ENCODE peak calls at places on chromosome 17, in six cellular contexts. Z, U, S, D, C and V are unnamed samples.

GRCh38 chr17:31674305-31674704 is 184.7 kb downstream of the COPRS start:
- DNase-seq in D (no peak), C (no peak), U (no peak), S (no peak), Z (no peak), V (no peak)

GRCh38 chr17:5380491-5381135 is 38.8 kb downstream of the NUP88 start:
- DNase-seq in Z (no peak), C (no peak), U (no peak), D (no peak), S (no peak), V (no peak)

GRCh38 chr17:38674013-38674748 is 576 bp downstream of the EPOP start:
- DNase-seq in Z (peak), U (no peak), S (no peak), D (peak), C (peak), V (peak)

GRCh38 chr17:67836205-67836987 is 11.1 kb downstream of the BPTF start:
- DNase-seq in S (no peak), D (no peak), C (no peak), Z (no peak), U (no peak), V (no peak)

GRCh38 chr17:41812176-41813038 is at the start of gene FKBP10:
- DNase-seq in C (peak), D (peak), Z (peak), U (peak), S (peak), V (peak)

GRCh38 chr17:9434502-9435113 is 141.0 kb downstream of the STX8 start:
- DNase-seq in C (no peak), Z (peak), S (no peak), U (no peak), D (no peak), V (no peak)

GRCh38 chr17:14297161-14297851 is 3.6 kb upstream of the HS3ST3B1 start:
- DNase-seq in Z (peak), D (no peak), S (no peak), C (peak), U (no peak), V (peak)

GRCh38 chr17:15261063-15261817 is 3.9 kb downstream of the PMP22 start:
- DNase-seq in S (peak), Z (peak), C (peak), D (peak), U (peak), V (peak)

GRCh38 chr17:33192961-33193911 is 99.9 kb downstream of the ASIC2 start:
- DNase-seq in U (no peak), D (no peak), S (no peak), C (no peak), Z (no peak), V (no peak)

GRCh38 chr17:57481901-57482300 is 225.6 kb downstream of the MSI2 start:
- DNase-seq in Z (no peak), U (no peak), D (no peak), C (no peak), S (no peak), V (no peak)

GRCh38 chr17:47223007-47223406 is 13.9 kb downstream of the MYL4 start:
- DNase-seq in D (no peak), Z (no peak), C (no peak), U (no peak), S (no peak), V (no peak)

GRCh38 chr17:82593590-82594087 is 54.6 kb downstream of the WDR45B start:
- DNase-seq in S (no peak), U (no peak), D (peak), C (no peak), Z (no peak), V (peak)

GRCh38 chr17:67138392-67138791 is 94.0 kb downstream of the CACNG1 start:
- DNase-seq in U (no peak), S (no peak), D (no peak), C (no peak), Z (no peak), V (no peak)

GRCh38 chr17:42325026-42325425 is 36.7 kb downstream of the STAT5A start:
- DNase-seq in Z (no peak), D (no peak), C (peak), U (no peak), S (peak), V (no peak)

GRCh38 chr17:32103476-32104113 is 38.7 kb upstream of the RHOT1 start:
- DNase-seq in Z (peak), U (no peak), S (no peak), C (no peak), D (no peak), V (no peak)

GRCh38 chr17:73911726-73912359 is 267.6 kb upstream of the SDK2 start:
- DNase-seq in U (no peak), S (no peak), C (no peak), D (no peak), Z (no peak), V (no peak)

GRCh38 chr17:19534562-19535149 is 1.0 kb downstream of the SLC47A1 start:
- DNase-seq in S (no peak), U (no peak), Z (no peak), C (no peak), D (no peak), V (no peak)

GRCh38 chr17:42608692-42609181 is 437 bp downstream of the RETREG3 start:
- DNase-seq in C (no peak), Z (no peak), U (no peak), D (no peak), S (no peak), V (no peak)

GRCh38 chr17:44540246-44541084 is 16.8 kb upstream of the FZD2 start:
- DNase-seq in D (no peak), S (no peak), C (no peak), U (no peak), Z (no peak), V (no peak)

GRCh38 chr17:40699880-40700279 is 3.7 kb downstream of the KRT24 start:
- DNase-seq in C (no peak), Z (no peak), S (no peak), U (peak), D (no peak), V (no peak)

GRCh38 chr17:68570531-68570930 is 30.6 kb downstream of the FAM20A start:
- DNase-seq in D (no peak), Z (no peak), U (no peak), S (no peak), C (no peak), V (no peak)

GRCh38 chr17:40437095-40437732 is 6.0 kb upstream of the IGFBP4 start:
- DNase-seq in S (peak), U (no peak), Z (no peak), C (no peak), D (no peak), V (no peak)

GRCh38 chr17:16215965-16216316 is 607 bp upstream of the NCOR1 start:
- DNase-seq in D (peak), C (no peak), Z (no peak), U (peak), S (no peak), V (no peak)

GRCh38 chr17:19706791-19707727 is 9.3 kb downstream of the SLC47A2 start:
- DNase-seq in C (no peak), U (no peak), S (no peak), D (no peak), Z (no peak), V (no peak)

GRCh38 chr17:69150333-69150732 is 8.6 kb upstream of the ABCA6 start:
- DNase-seq in C (no peak), D (no peak), U (no peak), Z (no peak), S (no peak), V (no peak)

GRCh38 chr17:77140878-77141767 is at the start of gene SEC14L1:
- DNase-seq in D (peak), C (no peak), U (no peak), Z (peak), S (peak), V (no peak)

DNA sequence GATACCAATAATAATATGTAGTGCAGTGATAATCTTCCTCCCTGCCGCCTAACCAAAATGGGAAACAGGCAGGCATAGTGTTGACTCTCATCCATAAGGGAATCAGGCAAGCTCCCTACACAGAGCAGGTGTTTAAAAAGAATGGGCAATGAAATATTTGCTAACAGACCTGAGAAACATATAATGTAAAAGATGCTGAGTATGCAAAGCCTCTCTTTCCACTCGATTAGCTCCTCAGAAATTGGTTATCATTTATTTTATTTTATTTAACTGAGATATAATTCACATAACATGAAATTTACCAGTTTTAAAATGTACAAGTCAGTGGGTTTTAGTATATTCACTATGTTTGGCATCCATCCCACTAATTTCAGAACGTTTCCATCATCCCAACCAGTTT is 317.7 kb upstream of the TBX2 start:
- DNase-seq in Z (no peak), U (no peak), S (no peak), C (no peak), D (no peak), V (no peak)
- TF ChIP-seq POLR2A in Z (no peak), U (no peak), S (no peak), C (no peak), D (no peak), V (no peak)

DNA sequence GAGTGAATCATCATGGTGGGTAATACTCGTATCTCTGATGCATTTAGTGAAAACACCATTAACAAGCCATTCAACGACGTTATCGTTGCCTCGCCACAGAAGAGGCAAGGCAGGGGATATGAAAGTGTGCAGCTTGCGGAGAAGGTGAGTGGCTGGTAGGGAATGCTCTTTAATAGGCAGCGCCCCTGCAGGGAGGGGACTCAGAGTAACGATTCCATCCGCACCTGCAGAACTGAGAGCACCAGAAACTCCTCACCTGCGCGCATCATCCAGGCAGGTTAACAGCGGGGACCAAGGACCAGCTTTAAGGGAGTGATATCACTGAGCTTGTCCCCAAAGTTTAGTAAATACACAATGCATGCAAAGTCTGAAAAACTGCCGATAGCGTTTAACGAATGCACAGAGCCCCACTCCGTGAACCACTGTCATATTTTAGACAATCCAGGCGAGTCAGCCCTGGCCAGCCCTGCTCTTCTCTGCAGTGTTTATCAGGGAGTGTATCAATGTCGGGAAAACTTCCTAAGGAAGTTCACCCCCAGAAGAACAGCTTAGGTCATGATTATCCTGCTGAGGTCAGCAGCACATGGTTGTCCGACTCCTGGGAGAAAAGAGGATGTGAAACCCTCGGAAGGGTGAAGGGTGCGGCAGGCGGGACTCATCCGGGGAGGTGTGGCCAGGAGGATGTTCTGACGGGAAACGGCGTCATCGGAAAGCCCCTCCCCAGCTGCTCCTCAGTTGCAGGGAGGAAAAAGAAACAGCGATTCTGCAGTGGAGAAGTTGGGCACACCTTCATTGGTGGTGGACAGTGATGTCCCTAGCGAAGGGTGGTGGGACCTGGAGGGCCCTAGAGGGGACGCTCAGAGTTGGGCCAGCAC is 68.5 kb upstream of the DNAH17 start:
- DNase-seq in S (peak), C (peak), D (peak), U (peak), Z (peak), V (no peak)
- TF ChIP-seq EP300 in S (no peak), C (no peak), D (no peak), U (peak), Z (no peak), V (no peak)

GRCh38 chr17:56185491-56185890 is 32.2 kb downstream of the ANKFN1 start:
- DNase-seq in D (no peak), Z (no peak), C (no peak), S (no peak), U (no peak), V (no peak)

GRCh38 chr17:56184650-56185049 is 31.4 kb downstream of the ANKFN1 start:
- DNase-seq in Z (no peak), U (no peak), C (no peak), D (no peak), S (no peak), V (no peak)

DNA sequence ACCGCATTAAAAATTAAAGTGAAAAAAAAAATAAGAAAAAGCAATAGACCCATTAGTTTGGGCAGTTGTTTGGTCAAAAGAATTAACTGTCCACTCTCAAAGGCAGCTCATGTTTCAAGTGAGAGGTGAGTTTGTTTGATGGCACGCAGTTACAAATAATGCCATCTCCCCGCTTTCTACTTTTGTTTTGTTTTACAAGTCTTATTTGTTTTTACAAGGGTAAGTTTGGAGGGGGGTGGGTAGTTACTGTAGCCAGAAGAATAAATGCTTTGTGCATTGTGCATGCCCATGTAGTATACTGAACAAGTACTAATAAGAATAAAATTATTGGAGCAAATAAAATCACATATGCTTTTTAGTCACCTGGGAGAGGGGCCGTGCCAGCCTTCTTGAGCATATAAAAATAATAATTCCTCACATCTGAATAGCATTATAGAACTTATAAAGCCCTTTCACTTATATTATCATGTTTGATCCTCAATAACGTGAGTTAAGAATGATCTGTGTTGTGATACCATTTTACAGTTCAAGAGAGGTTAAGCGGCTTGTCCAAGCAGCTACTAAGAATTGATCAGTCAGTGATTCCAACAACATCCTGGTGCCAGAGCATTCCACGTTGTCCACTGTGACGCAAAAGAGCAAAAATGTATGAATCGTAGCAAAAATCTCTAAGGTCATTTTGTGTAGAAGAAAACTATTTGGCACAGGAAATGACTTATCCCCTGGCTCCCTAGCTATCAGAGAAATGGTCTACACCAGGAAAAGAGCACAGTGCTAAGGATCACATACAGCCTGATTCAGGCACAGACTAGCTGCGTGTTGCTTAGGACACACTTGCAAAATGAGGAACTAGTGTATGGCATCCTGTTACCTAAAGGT is 32.9 kb downstream of the ANKFN1 start:
- DNase-seq in D (no peak), U (no peak), S (no peak), C (no peak), Z (no peak), V (no peak)
- TF ChIP-seq POLR2A in D (no peak), U (no peak), S (no peak), C (no peak), Z (no peak), V (no peak)

GRCh38 chr17:27245230-27245696 is 48.7 kb upstream of the WSB1 start:
- DNase-seq in C (peak), S (peak), Z (peak), D (peak), U (peak), V (peak)

GRCh38 chr17:27244019-27244418 is 49.9 kb upstream of the WSB1 start:
- DNase-seq in S (no peak), Z (no peak), C (no peak), D (no peak), U (no peak), V (no peak)

GRCh38 chr17:27246537-27246936 is 47.4 kb upstream of the WSB1 start:
- DNase-seq in C (no peak), D (no peak), Z (no peak), U (no peak), S (no peak), V (no peak)

GRCh38 chr17:27242951-27243350 is 51.0 kb upstream of the WSB1 start:
- DNase-seq in D (no peak), Z (no peak), S (no peak), U (no peak), C (no peak), V (no peak)

DNA sequence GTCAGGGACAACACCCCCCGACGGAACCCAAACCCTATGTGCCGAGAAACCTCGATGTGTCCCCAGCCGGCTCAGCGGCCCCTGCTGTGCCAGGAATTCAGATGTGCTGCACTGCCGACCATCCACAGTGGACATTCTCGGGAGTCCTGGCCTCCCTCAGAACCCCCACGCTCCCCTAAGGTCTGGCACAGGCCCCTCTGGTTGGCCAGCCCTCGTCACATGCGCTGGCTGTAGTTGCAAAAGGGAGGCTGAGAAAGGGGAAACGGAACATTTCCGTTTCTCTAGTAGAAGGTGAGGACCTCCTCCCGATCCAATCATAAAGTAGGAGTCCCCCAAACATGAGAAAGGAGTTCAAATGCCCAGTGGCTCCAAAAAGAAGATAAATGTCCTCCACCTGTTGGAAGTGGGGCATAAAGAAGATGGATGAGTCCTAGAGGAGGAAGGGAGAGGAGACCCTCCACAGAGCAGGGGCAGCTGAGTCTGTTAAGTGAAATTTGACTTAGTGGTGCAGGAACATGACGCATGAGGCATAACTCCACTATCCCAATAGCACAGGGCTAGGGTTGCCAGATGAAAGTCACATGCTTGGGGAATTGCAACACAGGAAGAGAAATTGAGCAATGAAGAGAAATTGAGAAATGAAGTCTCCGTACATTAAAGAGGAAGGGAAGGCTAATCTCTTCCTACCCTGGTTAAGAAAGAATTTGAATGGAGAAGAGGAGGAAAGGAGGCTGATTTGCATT is 49.3 kb upstream of the WSB1 start:
- DNase-seq in C (no peak), U (peak), D (peak), S (peak), Z (no peak), V (peak)
- TF ChIP-seq EP300 in C (peak), U (peak), D (peak), S (peak), Z (peak), V (peak)

GRCh38 chr17:80423536-80424225 is 8.7 kb downstream of the ENDOV start:
- DNase-seq in Z (no peak), U (no peak), S (no peak), C (no peak), D (no peak), V (no peak)
- TF ChIP-seq POLR2A in Z (no peak), U (no peak), S (no peak), C (no peak), D (no peak), V (no peak)

GRCh38 chr17:35587074-35587961 is at the start of gene AP2B1:
- DNase-seq in Z (peak), C (peak), U (peak), D (peak), S (peak), V (peak)

GRCh38 chr17:35586569-35587073 is 501 bp upstream of the AP2B1 start:
- DNase-seq in Z (no peak), C (no peak), U (no peak), S (no peak), D (no peak), V (no peak)

GRCh38 chr17:35590249-35590824 is 3.2 kb downstream of the AP2B1 start:
- DNase-seq in S (no peak), U (no peak), D (no peak), C (no peak), Z (no peak), V (no peak)

DNA sequence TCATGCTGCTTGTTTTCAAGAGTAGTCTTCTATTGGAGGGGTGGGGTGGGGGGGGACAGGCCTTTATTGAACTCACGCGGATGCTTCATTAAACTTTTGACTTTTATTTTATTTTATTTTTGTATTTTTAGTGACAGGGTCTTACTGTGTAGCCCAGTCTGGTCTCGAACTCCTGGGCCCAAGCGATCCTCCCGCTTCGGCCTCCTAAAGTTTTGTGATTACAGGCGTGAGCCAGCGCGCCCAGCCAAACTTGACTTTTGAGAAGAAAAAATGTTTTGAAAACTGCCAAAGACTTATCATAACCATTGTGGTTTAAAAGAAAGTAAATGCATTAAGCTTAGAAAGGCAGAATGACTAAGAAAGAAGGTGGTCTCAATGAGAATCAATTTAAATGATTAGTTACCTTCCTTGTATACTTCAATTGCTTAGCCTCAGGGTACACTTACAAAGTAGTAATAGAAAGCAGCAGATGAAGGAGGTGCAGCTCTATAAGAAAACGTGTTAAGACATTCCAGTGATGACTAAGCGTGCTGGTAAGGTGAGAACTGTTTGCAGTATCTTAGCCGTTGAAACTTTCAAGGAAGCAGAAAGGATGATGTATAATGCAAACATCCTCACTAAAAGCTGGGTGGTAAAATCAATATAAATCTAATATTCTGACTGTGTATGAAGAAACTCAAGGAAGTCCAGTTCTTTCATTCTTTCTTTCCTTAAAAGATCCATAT is 1.2 kb downstream of the AP2B1 start:
- DNase-seq in U (no peak), S (no peak), Z (no peak), C (peak), D (no peak), V (no peak)
- TF ChIP-seq EP300 in U (no peak), S (no peak), Z (no peak), C (peak), D (no peak), V (no peak)